ENCODE peak calls at places on chromosomes 1 and 21, in six cellular contexts. I is RPMI8226; V is right atrium auricular region; T is psoas muscle; H is HT-29; Z is activated CD4-positive, alpha-beta T cell treated with anti-CD3 and anti-CD28 coated beads, Interleukin-2, amount 10 ng/mL, durations not matched to agents 7 days and 5 days. U is an unnamed sample.

GRCh38 chr1:22117851-22118250 is 25.0 kb downstream of the WNT4 start:
- DNase-seq in I (no peak), V (no peak), T (no peak), H (no peak), Z (no peak), U (no peak)

GRCh38 chr1:15413563-15414449 is 4.1 kb downstream of the EFHD2 start:
- DNase-seq in I (no peak), V (no peak), T (no peak), H (no peak), Z (no peak), U (no peak)

GRCh38 chr1:228344631-228345072 is 62.0 kb downstream of the TRIM11 start:
- DNase-seq in I (no peak), V (no peak), T (peak), H (no peak), Z (no peak), U (no peak)

GRCh38 chr1:76470166-76470565 is 395.6 kb downstream of the ST6GALNAC3 start:
- DNase-seq in I (no peak), V (no peak), T (no peak), H (no peak), Z (no peak), U (no peak)

GRCh38 chr1:172637522-172637921 is 21.4 kb upstream of the FASLG start:
- DNase-seq in I (no peak), V (no peak), T (no peak), H (no peak), Z (no peak), U (no peak)

GRCh38 chr21:16124397-16125130 is 394.8 kb downstream of the USP25 start:
- DNase-seq in I (no peak), V (no peak), T (no peak), H (no peak), Z (no peak), U (no peak)

GRCh38 chr1:172745014-172745413 is 86.1 kb downstream of the FASLG start:
- DNase-seq in I (peak), V (no peak), T (no peak), H (peak), Z (peak), U (no peak)

GRCh38 chr1:113211467-113211866 is 138.5 kb downstream of the LRIG2 start:
- DNase-seq in I (no peak), V (no peak), T (no peak), H (no peak), Z (no peak), U (no peak)

GRCh38 chr1:163361123-163361934 is 39.6 kb downstream of the NUF2 start:
- DNase-seq in I (peak), V (no peak), T (no peak), H (peak), Z (no peak), U (no peak)

GRCh38 chr1:234647758-234648157 is 37.8 kb upstream of the IRF2BP2 start:
- DNase-seq in I (no peak), V (no peak), T (no peak), H (no peak), Z (no peak), U (no peak)

GRCh38 chr1:115041654-115042053 is 12.0 kb downstream of the TSHB start:
- DNase-seq in I (no peak), V (no peak), T (no peak), H (peak), Z (no peak), U (no peak)

GRCh38 chr21:37220433-37220980 is 46.6 kb downstream of the VPS26C start:
- DNase-seq in I (no peak), V (no peak), T (no peak), H (peak), Z (peak), U (no peak)

U was measured in cortex of kidney.